ENCODE peak calls at places on chromosomes 4 and X, in six cellular contexts. I is BJ, G is astrocyte of the spinal cord, N is endodermal cell, Y is SK-N-SH, B is tibial nerve. J is an unnamed sample.

GRCh38 chrX:133859860-133860259 is 125.5 kb downstream of the GPC3 start:
- DNase-seq in G (peak), Y (no peak), B (peak), N (no peak), I (peak), J (peak)

GRCh38 chrX:54178100-54178940 is 4.7 kb downstream of the FAM120C start:
- DNase-seq in Y (no peak), B (no peak), N (no peak), I (no peak), G (peak), J (peak)

GRCh38 chr4:124060261-124060918 is 652.1 kb downstream of the ANKRD50 start:
- DNase-seq in B (peak), I (peak), Y (peak), G (peak), N (no peak), J (peak)

GRCh38 chrX:34528081-34528480 is 129.0 kb downstream of the TMEM47 start:
- DNase-seq in Y (no peak), G (no peak), I (no peak), B (no peak), N (no peak), J (no peak)

GRCh38 chr4:186307497-186307896 is 41.5 kb downstream of the F11 start:
- DNase-seq in G (no peak), I (no peak), Y (no peak), B (no peak), N (no peak), J (no peak)

GRCh38 chrX:12984629-12985303 is 9.9 kb downstream of the TMSB4X start:
- DNase-seq in G (peak), B (no peak), I (no peak), Y (no peak), N (no peak), J (peak)

GRCh38 chr4:174041555-174042110 is 241.8 kb downstream of the FBXO8 start:
- DNase-seq in G (no peak), I (no peak), B (no peak), Y (no peak), N (no peak), J (no peak)

GRCh38 chr4:187235456-187236170 is 512.0 kb upstream of the FAT1 start:
- DNase-seq in G (no peak), I (no peak), Y (peak), B (no peak), N (no peak), J (no peak)

GRCh38 chrX:102658551-102658950 is 7.3 kb downstream of the GPRASP1 start:
- DNase-seq in G (no peak), N (no peak), Y (no peak), B (no peak), I (no peak), J (peak)

GRCh38 chr4:112058433-112058832 is 86.8 kb upstream of the FAM241A start:
- DNase-seq in I (no peak), G (no peak), B (no peak), N (no peak), Y (no peak), J (no peak)

GRCh38 chrX:141176586-141177451 is at the start of gene LDOC1:
- DNase-seq in Y (peak), I (no peak), B (peak), G (peak), N (peak), J (peak)

GRCh38 chr4:145703850-145704528 is 24.0 kb downstream of the C4orf51 start:
- DNase-seq in G (no peak), I (no peak), B (no peak), N (no peak), Y (no peak), J (no peak)
- H3K4me3 ChIP-seq in G (no peak), I (no peak), B (no peak), N (no peak), Y (no peak), J (no peak)

GRCh38 chrX:109886122-109886761 is 116.7 kb upstream of the TMEM164 start:
- DNase-seq in I (no peak), G (peak), B (peak), Y (peak), N (peak), J (peak)
- TF ChIP-seq CTCF in I (peak), G (peak), B (peak), Y (peak), N (peak), J (peak)

GRCh38 chr4:3074078-3074845 is at the start of the genes HTT and HTT-AS:
- DNase-seq in I (peak), B (peak), G (peak), N (peak), Y (peak), J (peak)
- H3K4me3 ChIP-seq in I (peak), B (peak), G (peak), N (peak), Y (peak), J (peak)

GRCh38 chr4:64824591-64824990 is 415.3 kb upstream of the TECRL start:
- DNase-seq in N (no peak), G (no peak), B (no peak), I (no peak), Y (no peak), J (no peak)

DNA sequence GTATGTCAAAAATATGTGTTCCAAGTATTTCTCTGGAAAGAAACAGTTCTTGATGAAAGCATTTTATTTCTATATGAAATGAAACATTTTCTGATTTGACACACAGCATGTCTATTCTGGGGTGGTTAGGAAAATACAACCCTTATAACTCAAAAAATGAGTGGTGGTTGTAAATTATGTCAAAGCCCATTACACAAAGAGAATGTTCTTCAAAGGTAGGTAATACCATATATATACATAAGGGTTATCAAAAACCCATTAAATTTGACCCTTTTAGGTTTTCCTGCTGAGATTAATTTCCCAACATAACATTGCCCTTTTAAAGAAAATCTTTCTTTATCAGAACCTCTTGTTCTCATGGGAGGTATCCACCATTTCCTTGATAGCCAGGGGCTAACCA is 420.5 kb upstream of the TECRL start:
- DNase-seq in I (no peak), B (no peak), G (no peak), N (no peak), Y (no peak), J (no peak)
- TF ChIP-seq CTCF in I (no peak), B (no peak), G (no peak), N (no peak), Y (no peak), J (no peak)

GRCh38 chr4:141576585-141577110 is 59.7 kb upstream of the IL15 start:
- DNase-seq in Y (no peak), I (no peak), B (no peak), N (no peak), G (no peak), J (no peak)

GRCh38 chr4:141571793-141572192 is 64.6 kb upstream of the IL15 start:
- DNase-seq in G (no peak), I (no peak), Y (no peak), N (no peak), B (no peak), J (no peak)

GRCh38 chr4:141571368-141571767 is 65.0 kb upstream of the IL15 start:
- DNase-seq in I (no peak), B (no peak), Y (no peak), N (no peak), G (peak), J (peak)

GRCh38 chr4:141575884-141576283 is 60.5 kb upstream of the IL15 start:
- DNase-seq in N (no peak), I (no peak), B (peak), G (no peak), Y (no peak), J (no peak)

GRCh38 chr4:141573678-141574077 is 62.7 kb upstream of the IL15 start:
- DNase-seq in Y (no peak), G (no peak), B (no peak), N (no peak), I (no peak), J (no peak)
- H3K4me3 ChIP-seq in Y (no peak), G (no peak), B (no peak), N (no peak), I (no peak), J (no peak)

GRCh38 chr4:129526812-129527211 is 430.9 kb downstream of the C4orf33 start:
- DNase-seq in B (no peak), G (no peak), Y (peak), I (no peak), N (no peak), J (peak)
- TF ChIP-seq CTCF in B (no peak), G (no peak), Y (peak), I (no peak), N (peak), J (peak)

DNA sequence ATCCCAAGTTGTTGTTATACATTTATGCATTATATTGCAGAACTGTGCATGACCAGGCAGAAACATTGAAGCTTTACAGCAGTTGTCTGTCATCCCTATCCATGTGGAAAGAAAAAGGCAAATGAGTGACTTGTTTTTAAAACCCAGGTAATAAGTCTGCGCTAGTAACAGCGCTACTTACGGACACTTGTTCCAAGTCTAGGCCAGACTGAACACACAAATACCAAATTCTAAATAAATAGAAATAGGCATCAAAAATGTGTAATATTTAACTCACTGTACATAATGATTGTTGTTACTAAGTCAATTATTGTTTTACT is 548 bp upstream of the MAML3 start:
- DNase-seq in B (no peak), I (no peak), G (no peak), N (no peak), Y (no peak), J (no peak)
- H3K4me3 ChIP-seq in B (peak), I (peak), G (peak), N (peak), Y (peak), J (peak)

GRCh38 chr4:24470681-24471622 is 113.4 kb downstream of the DHX15 start:
- DNase-seq in I (no peak), G (peak), Y (peak), B (peak), N (peak), J (peak)
- TF ChIP-seq CTCF in I (no peak), G (no peak), Y (peak), B (no peak), N (no peak), J (peak)